ENCODE peak calls at places on chromosome 12, in six cellular contexts. G is IMR-90, X is progenitor cell of endocrine pancreas, T is astrocyte, F is GM13977, S is endodermal cell. Y is an unnamed sample.

GRCh38 chr12:69630191-69630590 is 19.5 kb upstream of the LRRC10 start:
- DNase-seq in G (no peak), S (peak), X (no peak), T (no peak), F (no peak), Y (peak)

GRCh38 chr12:19244312-19244711 is 114.8 kb downstream of the PLEKHA5 start:
- DNase-seq in F (no peak), S (no peak), X (no peak), G (no peak), T (no peak), Y (no peak)

GRCh38 chr12:51941011-51941561 is 10.4 kb upstream of the ACVR1B start:
- DNase-seq in G (peak), F (no peak), S (peak), X (no peak), T (no peak), Y (peak)

GRCh38 chr12:111936869-111937268 is 76.1 kb downstream of the TMEM116 start:
- DNase-seq in G (no peak), S (no peak), X (no peak), T (no peak), F (no peak), Y (no peak)

GRCh38 chr12:91331371-91331770 is 148.8 kb upstream of the DCN start:
- DNase-seq in S (no peak), T (no peak), F (no peak), G (no peak), X (no peak), Y (no peak)

GRCh38 chr12:57939291-57939690 is 2.1 kb upstream of the ATP23 start:
- DNase-seq in T (no peak), X (no peak), G (no peak), S (no peak), F (no peak), Y (peak)

GRCh38 chr12:29509503-29509902 is 12.0 kb upstream of the OVCH1 start:
- DNase-seq in T (no peak), G (no peak), X (no peak), F (no peak), S (no peak), Y (no peak)

GRCh38 chr12:19299765-19300164 is 139.5 kb upstream of the AEBP2 start:
- DNase-seq in S (peak), X (no peak), T (peak), F (no peak), G (peak), Y (peak)

GRCh38 chr12:28742791-28743190 is 406.3 kb upstream of the FAR2 start:
- DNase-seq in X (no peak), G (peak), T (peak), S (no peak), F (no peak), Y (peak)

GRCh38 chr12:112117685-112118084 is 7.7 kb upstream of the TRAFD1 start:
- DNase-seq in X (no peak), T (no peak), F (no peak), G (no peak), S (no peak), Y (peak)

GRCh38 chr12:111444706-111445310 is 39.1 kb downstream of the SH2B3 start:
- DNase-seq in X (no peak), T (no peak), S (peak), F (peak), G (no peak), Y (no peak)

GRCh38 chr12:77940566-77940965 is 109.9 kb downstream of the NAV3 start:
- DNase-seq in T (no peak), G (peak), F (no peak), X (no peak), S (no peak), Y (peak)

GRCh38 chr12:102824218-102824835 is 92.7 kb downstream of the PAH start:
- DNase-seq in F (peak), G (peak), X (peak), S (peak), T (no peak), Y (peak)

GRCh38 chr12:65427646-65428045 is 149.2 kb downstream of the MSRB3 start:
- DNase-seq in X (no peak), G (no peak), T (no peak), F (no peak), S (no peak), Y (no peak)

GRCh38 chr12:64538146-64538545 is 72.1 kb upstream of the RASSF3 start:
- DNase-seq in F (no peak), S (no peak), T (no peak), X (no peak), G (peak), Y (no peak)

GRCh38 chr12:63298386-63298930 is 147.5 kb upstream of the AVPR1A start:
- DNase-seq in T (no peak), X (no peak), G (no peak), S (no peak), F (no peak), Y (peak)

DNA sequence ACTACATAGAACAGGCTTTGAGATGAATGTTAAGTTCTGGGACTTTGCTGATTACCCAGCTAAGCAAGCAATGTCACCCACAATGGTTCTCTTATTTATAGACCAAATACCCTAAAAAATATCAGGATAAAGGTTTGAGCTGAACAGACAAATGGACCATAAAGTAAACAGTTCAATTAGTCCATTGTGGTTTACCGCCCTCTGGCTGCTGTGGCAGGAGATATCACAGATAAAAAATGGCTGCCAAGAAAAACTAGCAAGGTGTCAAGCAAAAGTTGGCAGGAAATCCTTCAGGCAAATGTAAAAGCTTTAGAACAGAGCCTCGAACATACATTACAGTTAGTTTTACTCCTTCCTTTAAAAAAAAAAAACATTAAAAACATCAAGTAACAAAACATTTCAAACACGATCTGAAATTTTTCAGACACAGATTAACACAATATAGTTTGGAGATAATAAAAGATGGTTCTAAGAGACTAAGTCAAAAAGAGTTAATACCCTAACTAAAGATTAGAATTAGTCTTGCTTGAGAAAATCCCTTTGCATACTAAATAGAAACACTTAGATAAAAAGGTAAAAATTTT is 41.3 kb downstream of the MED13L start:
- DNase-seq in G (peak), T (peak), F (peak), S (peak), X (no peak), Y (peak)
- TF ChIP-seq CTCF in G (peak), T (peak), F (peak), S (peak), X (peak), Y (peak)

GRCh38 chr12:47547077-47547476 is 158.8 kb downstream of the RPAP3 start:
- DNase-seq in F (no peak), X (no peak), T (peak), S (peak), G (peak), Y (peak)
- TF ChIP-seq CTCF in F (no peak), X (peak), T (peak), S (peak), G (peak), Y (peak)

GRCh38 chr12:47841910-47842309 is 22.2 kb upstream of the HDAC7 start:
- DNase-seq in S (peak), T (no peak), F (no peak), G (peak), X (no peak), Y (peak)

GRCh38 chr12:47839214-47839613 is 19.5 kb upstream of the HDAC7 start:
- DNase-seq in F (no peak), G (no peak), X (no peak), S (peak), T (no peak), Y (no peak)

GRCh38 chr12:47840571-47840970 is 20.9 kb upstream of the HDAC7 start:
- DNase-seq in T (no peak), F (no peak), S (no peak), X (no peak), G (no peak), Y (no peak)

GRCh38 chr12:47843226-47843980 is 23.7 kb upstream of the HDAC7 start:
- DNase-seq in F (no peak), S (peak), G (no peak), X (no peak), T (no peak), Y (no peak)

DNA sequence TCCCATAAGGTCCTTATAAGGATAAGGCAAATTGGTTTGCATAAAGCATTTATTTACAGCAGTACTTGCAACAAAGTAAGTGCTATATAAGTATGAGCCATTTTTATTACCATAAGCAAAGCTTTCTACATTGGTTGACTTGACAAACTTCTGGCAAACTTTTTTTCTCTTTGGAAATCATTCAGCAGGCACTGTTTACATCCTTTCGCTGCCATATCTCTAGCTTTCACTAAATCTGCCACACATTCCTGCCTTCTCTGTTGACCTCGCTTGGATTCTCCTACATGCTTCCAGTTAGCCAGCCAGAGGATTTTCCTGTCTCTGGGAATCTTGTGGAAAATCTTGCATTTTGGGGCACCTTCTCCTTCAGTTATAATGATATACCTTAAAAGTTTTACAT is 21.8 kb upstream of the HDAC7 start:
- DNase-seq in S (no peak), F (no peak), X (no peak), G (peak), T (no peak), Y (no peak)
- TF ChIP-seq CTCF in S (no peak), F (no peak), X (no peak), G (no peak), T (no peak), Y (no peak)

GRCh38 chr12:6826125-6826733 is 2.0 kb upstream of the P3H3 start:
- DNase-seq in S (peak), T (no peak), X (no peak), F (no peak), G (no peak), Y (no peak)

GRCh38 chr12:6826734-6827436 is 1.3 kb upstream of the P3H3 start:
- DNase-seq in G (no peak), S (peak), F (no peak), X (no peak), T (no peak), Y (no peak)

GRCh38 chr12:6824962-6825381 is 3.2 kb upstream of the P3H3 start:
- DNase-seq in S (no peak), G (peak), F (no peak), T (peak), X (no peak), Y (peak)

GRCh38 chr12:6824085-6824800 is 2.6 kb downstream of the GPR162 start:
- DNase-seq in X (no peak), F (no peak), T (no peak), S (no peak), G (no peak), Y (no peak)

GRCh38 chr12:6825398-6826124 is 2.6 kb upstream of the P3H3 start:
- DNase-seq in T (peak), X (peak), G (peak), F (peak), S (peak), Y (peak)
- TF ChIP-seq CTCF in T (peak), X (peak), G (peak), F (peak), S (peak), Y (peak)

DNA sequence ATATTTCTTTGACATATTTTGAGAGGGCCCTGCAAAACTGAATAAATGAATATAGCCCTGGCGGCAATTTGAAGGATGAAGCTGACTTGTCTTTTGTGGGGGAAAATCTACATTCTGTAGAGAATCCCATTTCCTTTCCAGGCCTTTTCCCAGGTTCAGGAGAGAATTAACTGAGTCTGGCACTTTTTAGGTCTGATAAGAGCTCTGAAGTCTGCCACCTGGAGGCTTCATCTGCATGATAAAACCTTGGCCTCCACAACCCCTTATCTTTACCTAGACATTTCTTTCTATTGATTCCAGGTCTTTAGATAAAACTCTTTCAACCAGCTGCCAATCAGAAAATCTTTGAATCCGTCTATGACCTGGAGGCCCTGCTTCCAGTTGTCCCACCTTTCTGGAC is 299.4 kb downstream of the ETNK1 start:
- DNase-seq in X (no peak), F (no peak), T (no peak), S (peak), G (no peak), Y (no peak)
- TF ChIP-seq CTCF in X (no peak), F (no peak), T (no peak), S (peak), G (no peak), Y (no peak)

DNA sequence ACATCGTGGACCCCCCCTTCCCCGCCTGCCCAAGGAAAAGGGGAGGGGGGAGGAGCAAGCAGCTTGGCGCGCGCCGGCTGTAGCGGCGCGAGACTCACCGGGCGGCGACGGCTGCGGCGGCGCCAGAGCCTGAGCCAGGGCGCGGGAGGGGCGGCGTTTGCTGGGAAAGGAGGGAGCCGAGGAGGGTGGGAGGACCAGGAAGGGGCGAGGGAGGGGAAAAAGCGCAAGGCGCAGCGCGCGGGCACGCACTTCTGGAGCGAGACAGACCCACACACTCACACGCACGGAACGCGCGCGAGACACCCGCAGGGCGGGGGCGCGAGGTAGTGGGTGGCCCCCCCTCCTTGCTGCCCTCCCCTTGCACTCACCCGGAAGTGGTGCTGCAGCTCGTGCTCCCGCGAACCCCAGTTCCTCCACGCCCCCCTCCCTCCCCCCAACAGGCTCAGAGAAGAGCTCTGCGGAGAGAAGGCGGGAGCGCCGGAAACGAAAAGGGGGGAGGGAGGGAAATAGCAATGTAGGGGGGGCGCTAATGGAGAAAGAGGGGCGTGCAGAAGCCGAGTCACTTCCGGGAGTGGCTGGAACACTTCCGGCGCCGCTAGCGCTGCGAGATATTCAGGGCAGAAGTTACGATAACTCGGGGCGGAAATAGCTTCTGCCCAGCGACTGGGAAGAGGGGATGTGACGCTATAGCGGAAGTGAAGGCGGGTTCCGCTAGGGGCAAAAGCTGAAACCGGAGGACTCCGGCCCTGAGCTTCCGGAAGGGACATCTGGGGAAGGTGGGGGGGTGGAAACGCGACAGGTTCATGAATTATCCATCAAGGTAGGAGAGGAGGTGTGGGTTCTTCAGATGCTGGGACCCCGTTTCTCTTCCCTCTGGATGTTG is at the start of gene ZNF384:
- DNase-seq in S (peak), X (peak), F (peak), T (peak), G (peak), Y (peak)
- TF ChIP-seq CTCF in S (peak), X (peak), F (no peak), T (peak), G (no peak), Y (peak)

GRCh38 chr12:109115758-109116610 is at the start of gene ACACB:
- DNase-seq in F (no peak), T (no peak), X (no peak), G (no peak), S (peak), Y (no peak)
- TF ChIP-seq CTCF in F (no peak), T (no peak), X (no peak), G (no peak), S (no peak), Y (no peak)

GRCh38 chr12:3055712-3056467 is 21.3 kb upstream of the TSPAN9 start:
- DNase-seq in G (no peak), X (no peak), S (peak), F (no peak), T (peak), Y (no peak)
- TF ChIP-seq CTCF in G (no peak), X (no peak), S (no peak), F (no peak), T (no peak), Y (no peak)

DNA sequence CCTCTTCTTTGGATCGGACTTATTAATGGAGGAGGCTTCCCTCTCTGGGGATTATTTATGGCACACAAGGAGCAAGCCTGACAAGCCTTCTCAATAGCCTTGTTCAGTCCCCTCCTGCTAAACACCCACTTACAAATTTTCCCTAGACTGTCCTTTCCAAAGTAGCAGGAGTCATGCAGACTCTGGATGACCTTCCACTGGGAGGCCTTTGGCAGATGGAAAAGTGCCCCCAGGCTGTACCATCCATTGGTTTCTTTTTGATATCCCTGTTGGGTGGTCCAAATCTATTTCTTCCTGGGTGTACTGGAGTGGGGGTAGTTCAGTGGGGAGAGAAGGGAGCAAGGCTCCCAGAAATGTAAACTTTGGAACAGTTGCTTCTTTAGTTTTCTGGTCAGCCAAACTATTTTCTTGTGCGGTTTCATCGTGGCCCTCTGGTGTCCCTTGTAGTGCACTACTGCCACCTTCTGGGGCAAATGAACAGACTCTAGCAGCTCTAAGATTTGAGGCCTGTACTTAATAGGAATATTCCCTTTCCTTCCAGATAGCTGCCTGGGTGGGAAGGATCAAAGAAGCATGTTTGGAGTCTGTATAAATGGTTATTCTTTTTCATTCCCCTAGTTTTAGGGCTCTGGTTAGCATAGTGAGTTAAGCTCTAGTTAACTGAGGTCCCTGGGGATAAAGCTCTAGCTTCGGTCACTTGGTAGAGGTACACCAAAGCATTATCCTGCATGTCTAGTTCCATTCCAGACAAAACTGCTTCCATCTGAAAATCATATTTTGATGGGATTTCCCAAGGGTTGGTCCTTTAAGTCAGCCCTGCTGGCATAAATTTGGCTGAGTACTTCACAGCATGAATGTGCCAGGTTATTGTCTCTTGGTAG is 409.5 kb downstream of the SLC6A15 start:
- DNase-seq in G (peak), X (peak), T (peak), F (peak), S (peak), Y (peak)
- TF ChIP-seq CTCF in G (peak), X (peak), T (peak), F (peak), S (peak), Y (peak)

Y was measured in epithelial cell of esophagus.